ENCODE peak calls at places on chromosomes 16 and 17, in ten cellular contexts. N, L, O, H, G, X, F, Q, U and D are unnamed samples.

GRCh38 chr16:56985288-56985961 is 3.9 kb upstream of the NLRC5 start:
- DNase-seq in H (peak; percentile 86), Q (peak; percentile 88), G (no peak), F (no peak), L (no peak), O (peak; percentile 63), U (peak; percentile 83), X (peak; percentile 48), N (peak; percentile 72), D (peak; percentile 91)

GRCh38 chr17:64947146-64947545 is 27.9 kb upstream of the LRRC37A3 start:
- DNase-seq in F (no peak), Q (no peak), X (no peak), L (no peak), G (no peak), H (no peak), O (no peak), U (no peak), N (no peak), D (no peak)

GRCh38 chr17:35791681-35792350 is 3.6 kb downstream of the MMP28 start:
- DNase-seq in Q (no peak), O (no peak), X (no peak), L (no peak), F (no peak), H (no peak), G (no peak), U (no peak), N (no peak), D (no peak)

GRCh38 chr16:3609895-3610697 is 1.3 kb downstream of the SLX4 start:
- DNase-seq in Q (no peak), O (no peak), F (peak; percentile 73), N (no peak), U (no peak), L (peak; percentile 16), G (no peak), H (no peak), X (no peak), D (no peak)

GRCh38 chr16:78742501-78743283 is 643.2 kb downstream of the WWOX start:
- DNase-seq in Q (no peak), O (no peak), N (peak; percentile 68), H (no peak), F (no peak), U (peak; percentile 47), X (no peak), G (no peak), L (no peak), D (peak; percentile 42)

GRCh38 chr17:750431-751037 is 1.5 kb downstream of the GEMIN4 start:
- DNase-seq in G (no peak), L (no peak), U (no peak), Q (no peak), F (no peak), X (no peak), O (no peak), H (no peak), N (no peak), D (no peak)

GRCh38 chr16:4966736-4967453 is 8.8 kb downstream of the SEC14L5 start:
- DNase-seq in X (no peak), Q (no peak), L (no peak), N (no peak), U (no peak), F (no peak), O (no peak), G (no peak), H (no peak), D (no peak)

GRCh38 chr17:81509048-81509686 is 3.4 kb downstream of the ACTG1 start:
- DNase-seq in U (no peak), X (no peak), L (no peak), G (no peak), Q (no peak), N (peak; percentile 48), O (no peak), F (peak; percentile 63), H (no peak), D (no peak)

GRCh38 chr17:8935194-8935593 is 30.3 kb downstream of the PIK3R5 start:
- DNase-seq in L (no peak), X (no peak), H (peak; percentile 58), O (no peak), F (no peak), N (no peak), Q (no peak), U (no peak), G (no peak), D (no peak)

DNA sequence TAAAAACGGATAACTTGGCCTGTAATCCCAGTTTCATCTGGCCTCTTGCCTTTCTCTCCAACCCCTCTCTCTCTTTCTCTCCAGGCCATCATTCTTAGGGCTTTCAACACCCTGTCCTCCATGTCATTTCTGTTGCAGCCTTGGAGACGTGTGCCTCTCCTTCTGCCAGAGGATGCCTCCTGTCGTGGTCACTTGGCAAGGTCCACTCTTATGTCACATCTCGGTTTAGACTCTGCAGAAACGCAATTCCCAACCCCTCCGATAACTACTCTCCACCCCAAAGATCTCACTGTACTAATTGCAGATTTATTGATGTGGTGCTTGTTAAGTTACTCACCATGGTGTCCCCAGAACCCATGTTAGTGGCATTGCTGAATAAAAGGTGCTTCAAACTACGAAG is 787.3 kb upstream of the RBFOX1 start:
- DNase-seq in X (no peak), Q (no peak), F (no peak), N (no peak), G (no peak), H (no peak), L (no peak), U (no peak), O (no peak), D (no peak)
- H3K27ac ChIP-seq in X (no peak overlapping the region), Q (no peak overlapping the region), F (no peak overlapping the region), N (no peak overlapping the region), G (no peak overlapping the region), H (no peak overlapping the region), L (no peak overlapping the region), U (no peak overlapping the region), O (no peak overlapping the region), D (no peak overlapping the region)

DNA sequence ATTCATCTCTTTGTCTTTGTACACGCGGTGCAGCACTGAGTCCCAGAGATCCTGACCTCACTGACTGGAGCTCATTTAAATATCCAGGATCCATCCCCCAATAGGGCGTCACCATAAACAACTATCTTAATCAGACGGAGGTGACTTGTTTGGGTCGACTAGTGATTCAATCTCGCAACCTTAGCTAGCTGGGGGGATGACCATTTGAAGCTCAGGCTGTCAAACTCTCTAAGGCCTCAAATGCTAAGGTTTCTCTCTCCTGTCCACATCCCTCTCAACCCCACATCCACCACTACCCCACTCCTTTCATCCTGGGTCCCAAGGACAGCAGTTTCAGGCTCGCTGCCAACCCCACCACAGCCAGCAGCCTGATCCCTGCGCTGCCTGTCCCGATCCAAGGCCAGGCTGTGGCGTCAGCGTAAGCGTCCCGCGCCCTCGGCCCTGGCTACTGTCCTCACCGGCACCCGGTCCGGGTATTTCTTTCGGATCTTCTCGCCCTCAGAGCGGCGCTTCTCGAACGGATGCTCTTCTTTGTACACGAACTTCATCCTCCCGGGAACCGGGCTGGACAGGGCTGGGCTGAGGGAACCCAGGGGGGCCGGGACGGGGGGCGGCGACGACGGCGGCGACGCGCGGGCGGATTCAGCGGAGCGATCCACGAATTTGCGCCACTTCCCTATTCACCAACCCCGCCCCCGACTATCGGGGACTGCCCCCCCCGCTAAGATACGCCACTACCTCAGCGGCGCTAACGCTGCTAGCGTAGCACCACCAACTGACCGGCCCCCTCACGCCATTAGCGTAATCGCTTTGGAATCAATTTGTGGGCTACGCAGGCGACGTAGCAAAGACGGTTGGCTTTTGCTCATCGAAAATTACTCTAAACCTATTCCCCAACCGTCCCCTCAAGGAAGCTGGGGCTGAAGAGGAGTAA is at the start of gene GABARAP:
- DNase-seq in F (peak; percentile 82), G (peak; percentile 91), X (peak; percentile 82), N (peak; percentile 96), U (peak; percentile 88), L (peak; percentile 93), H (peak; percentile 97), O (peak; percentile 92), Q (peak; percentile 98), D (peak; percentile 97)
- H3K4me3 ChIP-seq in F (peak within 1 kb of the TSS; percentile 68), G (peak within 1 kb of the TSS; percentile 72), X (peak within 1 kb of the TSS; percentile 97), N (peak within 1 kb of the TSS; percentile 64), U (peak within 1 kb of the TSS; percentile 96), L (peak within 1 kb of the TSS; percentile 84), H (peak within 1 kb of the TSS; percentile 97), O (peak within 1 kb of the TSS; percentile 75), Q (peak within 1 kb of the TSS; percentile 48), D (peak within 1 kb of the TSS; percentile 73)

DNA sequence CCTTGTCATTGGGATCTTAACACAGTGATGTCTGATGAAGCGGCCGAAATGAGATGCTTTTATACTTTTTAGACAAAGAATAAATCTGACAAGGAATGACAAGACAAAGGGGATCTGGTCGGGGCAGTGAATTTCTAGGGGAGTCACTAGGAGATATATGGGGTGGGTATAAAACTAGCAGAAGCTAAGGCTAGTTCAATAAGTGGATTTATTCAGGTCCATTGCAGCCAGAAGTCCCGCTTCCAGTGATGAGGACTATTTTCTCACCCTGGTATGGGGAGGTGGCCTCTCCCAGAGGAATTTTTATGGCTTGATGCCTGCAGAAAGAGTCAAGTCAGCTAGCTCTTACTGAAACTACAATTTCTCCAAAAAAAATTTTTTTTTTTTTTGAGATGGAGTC is 23.9 kb downstream of the SLC38A8 start:
- DNase-seq in U (no peak), Q (no peak), N (no peak), H (no peak), G (no peak), O (no peak), F (no peak), L (no peak), X (no peak), D (no peak)
- H3K27ac ChIP-seq in U (no peak overlapping the region), Q (no peak overlapping the region), N (no peak overlapping the region), H (no peak overlapping the region), G (no peak overlapping the region), O (no peak overlapping the region), F (no peak overlapping the region), L (no peak overlapping the region), X (no peak overlapping the region), D (no peak overlapping the region)

GRCh38 chr16:10886739-10887269 is 9.8 kb downstream of the CIITA start:
- DNase-seq in U (no peak), F (no peak), N (no peak), X (no peak), G (no peak), H (no peak), Q (peak; percentile 19), L (no peak), O (no peak), D (no peak)
- H3K4me3 ChIP-seq in U (no peak overlapping the region), F (no peak overlapping the region), N (no peak overlapping the region), X (no peak overlapping the region), G (no peak overlapping the region), H (no peak overlapping the region), Q (no peak overlapping the region), L (no peak overlapping the region), O (no peak overlapping the region), D (no peak overlapping the region)